ENCODE peak calls at places on chromosomes 1 and 21, in seven cellular contexts. Y is GOT3, P is HS-27A, W is erythroblast, H is epithelial cell of esophagus, K is NCI-H748 treated with DMSO at 0.1 percent for 48 hours, O is EL. B is an unnamed sample.

GRCh38 chr1:230851291-230851691 is 17.0 kb downstream of the C1orf198 start:
- DNase-seq in K (no peak), W (no peak), O (peak), H (no peak), Y (no peak), P (no peak), B (no peak)

GRCh38 chr1:232557661-232558260 is 72.2 kb downstream of the SIPA1L2 start:
- DNase-seq in O (no peak), K (no peak), W (no peak), Y (no peak), H (no peak), P (no peak), B (no peak)

GRCh38 chr1:219385786-219386427 is 212.2 kb downstream of the LYPLAL1 start:
- DNase-seq in K (peak), O (peak), H (peak), W (peak), P (peak), Y (no peak), B (no peak)

GRCh38 chr1:111199881-111200801 is at the start of gene DENND2D:
- DNase-seq in H (no peak), W (peak), K (no peak), Y (no peak), P (no peak), O (no peak), B (no peak)

GRCh38 chr1:89465201-89465600 is 59.4 kb upstream of the LRRC8B start:
- DNase-seq in P (no peak), Y (no peak), O (no peak), K (no peak), H (peak), W (no peak), B (peak)

GRCh38 chr1:175863291-175864050 is 120.1 kb upstream of the TNR start:
- DNase-seq in H (no peak), Y (no peak), O (no peak), K (no peak), W (no peak), P (no peak), B (no peak)

GRCh38 chr21:28308516-28308915 is 684.2 kb downstream of the LTN1 start:
- DNase-seq in Y (no peak), H (peak), O (peak), K (no peak), W (no peak), P (no peak), B (no peak)

GRCh38 chr1:181516706-181517105 is 33.4 kb downstream of the CACNA1E start:
- DNase-seq in O (no peak), H (no peak), W (no peak), K (no peak), P (no peak), Y (no peak), B (no peak)

GRCh38 chr1:226743259-226743658 is 4.2 kb upstream of the ITPKB start:
- DNase-seq in Y (no peak), K (no peak), W (no peak), H (no peak), P (no peak), O (no peak), B (no peak)

GRCh38 chr1:41515778-41516167 is 31.3 kb upstream of the EDN2 start:
- DNase-seq in H (no peak), W (no peak), O (no peak), K (no peak), P (no peak), Y (no peak), B (peak)

GRCh38 chr1:235657747-235658526 is 8.4 kb upstream of the GNG4 start:
- DNase-seq in K (no peak), H (no peak), W (no peak), O (no peak), Y (no peak), P (no peak), B (no peak)

GRCh38 chr1:209937996-209938959 is at the start of gene SYT14:
- DNase-seq in W (no peak), K (peak), P (peak), Y (no peak), H (peak), O (peak), B (peak)

GRCh38 chr1:74396942-74397341 is 115.5 kb downstream of the LRRC53 start:
- DNase-seq in W (no peak), P (no peak), O (no peak), Y (no peak), H (no peak), K (no peak), B (no peak)

GRCh38 chr1:118983558-118984021 is 4.6 kb downstream of the TBX15 start:
- DNase-seq in K (no peak), H (no peak), P (no peak), O (no peak), Y (no peak), W (no peak), B (no peak)

GRCh38 chr1:227654858-227655752 is 80.0 kb downstream of the JMJD4 start:
- DNase-seq in P (no peak), H (no peak), O (no peak), W (peak), Y (no peak), K (no peak), B (peak)

GRCh38 chr1:105005594-105006195 is 1256.0 kb downstream of the AMY1C start:
- DNase-seq in O (no peak), K (no peak), P (no peak), H (no peak), Y (no peak), W (no peak), B (no peak)

GRCh38 chr1:155947292-155947691 is 5.9 kb downstream of the RXFP4 start:
- DNase-seq in O (no peak), H (no peak), K (no peak), W (no peak), P (no peak), Y (no peak), B (no peak)

GRCh38 chr1:77220687-77221463 is 1.6 kb upstream of the PIGK start:
- DNase-seq in Y (no peak), O (peak), P (no peak), H (peak), K (no peak), W (peak), B (peak)

GRCh38 chr21:27681841-27682240 is 715.0 kb upstream of the ADAMTS5 start:
- DNase-seq in W (no peak), H (peak), Y (no peak), P (peak), K (no peak), O (peak), B (peak)

GRCh38 chr1:202802998-202803932 is 5.0 kb downstream of the KDM5B start:
- DNase-seq in Y (no peak), W (no peak), P (no peak), O (peak), H (peak), K (no peak), B (no peak)

GRCh38 chr1:7149080-7149838 is 364.0 kb downstream of the CAMTA1 start:
- DNase-seq in K (no peak), P (no peak), Y (no peak), H (no peak), O (peak), W (no peak), B (no peak)

GRCh38 chr1:228211091-228211870 is 3.4 kb downstream of the OBSCN start:
- DNase-seq in O (no peak), W (no peak), H (no peak), K (no peak), P (no peak), Y (no peak), B (no peak)

GRCh38 chr1:67307251-67308060 is at the start of gene IL12RB2:
- DNase-seq in W (peak), Y (no peak), H (peak), O (no peak), P (no peak), K (peak), B (no peak)